ENCODE peak calls at places on chromosomes 16 and 17, in four cellular contexts. L is HCT116, C is GM23248, J is neural progenitor cell. S is an unnamed sample.

GRCh38 chr16:71542377-71542776 is 16.2 kb downstream of the CHST4 start:
- DNase-seq in J (peak; percentile 84), C (peak; percentile 70), L (peak; percentile 60), S (peak; percentile 6)

GRCh38 chr17:7888184-7888920 is at the start of gene CHD3:
- DNase-seq in J (peak; percentile 31), C (peak; percentile 55), L (no peak), S (peak; percentile 71)

GRCh38 chr16:77336637-77337036 is 98.2 kb downstream of the ADAMTS18 start:
- DNase-seq in J (peak; percentile 62), L (no peak), C (peak; percentile 2), S (no peak)

GRCh38 chr16:65754799-65755691 is 611.4 kb upstream of the CDH5 start:
- DNase-seq in L (no peak), J (no peak), C (no peak), S (no peak)

GRCh38 chr16:62711797-62712196 is 675.6 kb upstream of the CDH8 start:
- DNase-seq in L (no peak), J (peak; percentile 15), C (no peak), S (no peak)

GRCh38 chr17:45225964-45226530 is 4.4 kb downstream of the FMNL1 start:
- DNase-seq in C (no peak), L (no peak), J (no peak), S (no peak)

GRCh38 chr17:40179923-40180659 is 2.8 kb downstream of the RAPGEFL1 start:
- DNase-seq in J (no peak), C (peak; percentile 83), L (no peak), S (no peak)

GRCh38 chr17:57803026-57803425 is 46.8 kb downstream of the MRPS23 start:
- DNase-seq in C (no peak), L (no peak), J (peak; percentile 70), S (no peak)

GRCh38 chr17:43787728-43788127 is 7.5 kb downstream of the CFAP97D1 start:
- DNase-seq in L (no peak), J (no peak), C (no peak), S (no peak)

GRCh38 chr17:45361451-45361850 is 44.6 kb upstream of the MAP3K14 start:
- DNase-seq in L (no peak), C (no peak), J (no peak), S (no peak)

GRCh38 chr16:64478258-64478906 is 643.5 kb downstream of the CDH11 start:
- DNase-seq in C (peak; percentile 86), J (no peak), L (no peak), S (peak; percentile 89)

GRCh38 chr17:73123606-73124320 is 31.3 kb upstream of the SLC39A11 start:
- DNase-seq in J (no peak), C (no peak), L (no peak), S (no peak)

GRCh38 chr16:50489187-50489586 is 59.0 kb upstream of the NKD1 start:
- DNase-seq in C (no peak), L (no peak), J (no peak), S (no peak)

GRCh38 chr17:32275060-32276042 is 9.7 kb downstream of the RHBDL3 start:
- DNase-seq in C (peak; percentile 98), L (peak; percentile 23), J (no peak), S (peak; percentile 74)

GRCh38 chr16:73396556-73396955 is 348.6 kb upstream of the ZFHX3 start:
- DNase-seq in J (no peak), L (no peak), C (no peak), S (no peak)
- H3K4me2 ChIP-seq in J (no peak overlapping the region), L (no peak overlapping the region), C (no peak overlapping the region), S (no peak overlapping the region)

DNA sequence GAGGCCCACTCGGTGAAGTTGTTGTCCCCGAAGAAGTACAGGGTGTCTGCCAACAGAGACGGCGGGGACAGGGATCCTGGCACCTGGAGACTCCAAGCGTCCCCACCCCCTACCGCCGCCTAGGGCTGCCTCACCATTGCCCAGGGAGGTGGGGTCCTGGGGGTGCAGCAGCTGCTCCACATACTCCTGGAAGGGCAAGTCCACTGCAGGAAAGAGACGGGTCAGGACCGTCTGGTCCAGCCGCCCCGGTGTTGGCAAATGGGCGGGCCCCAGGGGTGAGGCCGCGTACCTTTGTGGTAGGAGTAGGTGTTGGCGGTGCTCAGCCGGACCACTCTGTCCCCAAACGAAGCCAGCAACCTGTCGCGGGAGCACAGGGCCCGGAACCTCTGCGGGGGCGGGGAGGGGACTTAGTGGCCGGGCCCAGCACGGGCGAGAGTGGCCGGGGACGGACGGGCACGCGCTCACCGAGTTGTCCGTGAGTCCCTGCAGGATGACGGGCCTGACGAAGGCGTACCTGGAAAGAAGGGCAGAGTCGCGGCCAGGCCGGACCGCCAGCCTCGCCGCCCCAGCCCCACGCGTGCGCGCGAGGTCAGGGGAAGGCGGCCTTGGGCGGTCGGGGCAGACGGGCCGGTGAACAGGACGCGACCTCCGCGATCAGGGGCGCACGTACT is 603 bp downstream of the JMJD8 start:
- DNase-seq in L (no peak), J (peak; percentile 33), C (peak; percentile 40), S (no peak)
- TF ChIP-seq EZH2phosphoT487 in L (no peak), J (no peak), C (no peak), S (no peak)

GRCh38 chr16:67458121-67458641 is 22.8 kb downstream of the ATP6V0D1 start:
- DNase-seq in C (peak; percentile 45), L (no peak), J (no peak), S (no peak)
- H3K9ac ChIP-seq in C (peak overlapping the region; percentile 20), L (no peak overlapping the region), J (no peak overlapping the region), S (no peak overlapping the region)

DNA sequence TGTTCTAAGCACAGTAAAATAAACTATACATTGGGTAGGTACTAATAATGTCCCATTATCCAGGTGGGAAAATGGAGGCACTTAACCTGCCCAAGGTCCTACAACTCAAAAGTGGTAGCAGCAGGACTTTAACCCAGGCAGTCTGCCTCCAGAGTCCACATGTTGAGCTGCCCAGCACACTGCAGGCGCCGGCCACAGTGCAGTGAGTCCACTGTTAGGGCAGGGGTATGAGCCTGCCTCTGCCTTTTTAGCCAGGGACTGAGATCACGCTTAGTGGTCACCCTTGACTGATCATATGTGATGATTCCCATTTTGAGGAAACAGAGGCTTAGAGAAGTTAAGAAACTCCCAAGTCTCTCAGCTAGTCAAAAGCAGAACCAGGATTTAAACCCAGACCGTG is 8.4 kb downstream of the CES1 start:
- DNase-seq in J (no peak), L (no peak), C (no peak), S (no peak)
- H3K4me2 ChIP-seq in J (no peak overlapping the region), L (no peak overlapping the region), C (no peak overlapping the region), S (no peak overlapping the region)

DNA sequence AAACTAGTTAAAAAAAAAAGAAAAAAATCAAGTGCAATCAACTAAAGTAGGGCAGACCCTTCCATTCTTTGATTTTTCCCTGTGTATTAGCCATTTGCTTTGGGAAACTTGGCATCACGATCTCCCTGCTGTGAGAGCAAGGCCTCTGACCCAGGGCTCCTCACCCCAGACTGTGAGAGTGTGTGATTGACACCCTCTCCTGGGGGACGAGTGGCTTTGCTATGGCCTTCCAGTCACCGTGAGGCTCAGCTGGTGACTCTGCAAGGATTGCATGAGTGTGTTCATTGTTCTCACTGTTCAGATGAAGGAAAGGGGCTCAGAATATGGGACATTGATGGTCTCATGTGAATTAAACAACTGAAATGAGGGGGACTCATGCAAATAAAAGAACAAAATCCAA is 69.0 kb upstream of the BCAR1 start:
- DNase-seq in C (peak; percentile 46), J (peak; percentile 58), L (no peak), S (no peak)
- TF ChIP-seq EZH2phosphoT487 in C (no peak), J (no peak), L (no peak), S (no peak)

GRCh38 chr17:28317965-28318758 is 838 bp upstream of the TMEM97 start:
- DNase-seq in C (peak; percentile 30), L (no peak), J (peak; percentile 64), S (no peak)
- H3K9ac ChIP-seq in C (peak overlapping the region; percentile 66), L (peak overlapping the region; percentile 91), J (peak overlapping the region; percentile 33), S (peak overlapping the region; percentile 56)

GRCh38 chr16:74660383-74660782 is 6.3 kb downstream of the RFWD3 start:
- DNase-seq in L (no peak), J (no peak), C (no peak), S (no peak)
- H3K4me2 ChIP-seq in L (no peak overlapping the region), J (no peak overlapping the region), C (no peak overlapping the region), S (no peak overlapping the region)

GRCh38 chr17:30323262-30323894 is 10.5 kb downstream of the TMIGD1 start:
- DNase-seq in L (no peak), J (no peak), C (no peak), S (no peak)
- TF ChIP-seq EZH2phosphoT487 in L (no peak), J (no peak), C (no peak), S (no peak)

GRCh38 chr16:86513471-86514277 is 3.3 kb downstream of the FOXF1 start:
- DNase-seq in L (no peak), C (no peak), J (no peak), S (no peak)
- H3K9ac ChIP-seq in L (no peak overlapping the region), C (no peak overlapping the region), J (no peak overlapping the region), S (no peak overlapping the region)

DNA sequence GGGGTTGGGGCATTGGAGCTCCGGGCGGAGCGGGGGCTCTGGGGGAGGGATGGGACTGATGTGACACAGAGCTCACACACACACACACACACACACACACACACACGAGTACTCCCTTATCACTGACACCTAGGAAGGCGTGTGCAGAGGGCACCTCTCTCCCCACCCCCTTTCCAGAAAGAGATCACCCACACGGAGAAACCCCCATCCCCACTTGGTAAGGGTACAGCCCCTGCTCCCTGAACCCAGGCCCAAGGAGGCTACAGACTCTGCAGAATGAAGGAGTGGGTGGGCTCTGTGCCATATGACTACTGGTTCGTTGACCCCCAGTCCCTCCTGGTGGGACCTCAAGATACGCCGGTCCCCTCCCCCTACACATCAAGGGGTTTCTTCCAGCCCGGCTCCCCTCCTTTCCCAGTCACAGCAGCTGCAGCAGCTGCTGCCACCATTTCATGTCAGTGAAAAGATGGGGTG is 8.7 kb upstream of the ARHGAP23 start:
- DNase-seq in C (no peak), J (no peak), L (no peak), S (no peak)
- H3K4me2 ChIP-seq in C (no peak overlapping the region), J (peak overlapping the region; percentile 97), L (no peak overlapping the region), S (peak overlapping the region; percentile 26)